ENCODE peak calls at places on chromosomes 7 and 10, in five cellular contexts. N is HCT116, C is endothelial cell of umbilical vein, F is esophagus squamous epithelium, W is adrenal gland. E is an unnamed sample.

GRCh38 chr10:60382946-60383681 is 6.6 kb downstream of the ANK3 start:
- DNase-seq in N (no peak), C (no peak), F (no peak), W (no peak), E (no peak)

GRCh38 chr7:139737221-139738100 is 40.3 kb downstream of the HIPK2 start:
- DNase-seq in N (no peak), C (peak), F (no peak), W (no peak), E (no peak)

GRCh38 chr7:100793806-100794660 is 33.3 kb downstream of the EPHB4 start:
- DNase-seq in N (no peak), C (peak), F (no peak), W (no peak), E (no peak)

GRCh38 chr7:128738570-128739047 is 550 bp upstream of the CALU start:
- DNase-seq in N (no peak), C (no peak), F (no peak), W (no peak), E (no peak)

GRCh38 chr10:110893559-110894179 is 21.9 kb downstream of the PDCD4 start:
- DNase-seq in N (peak), C (peak), F (no peak), W (no peak), E (no peak)

GRCh38 chr10:3043512-3044368 is 23.6 kb upstream of the PFKP start:
- DNase-seq in N (peak), C (peak), F (no peak), W (peak), E (no peak)

GRCh38 chr10:127012769-127013152 is 107.5 kb downstream of the DOCK1 start:
- DNase-seq in N (peak), C (peak), F (no peak), W (peak), E (no peak)

GRCh38 chr10:77983384-77984341 is 45.7 kb downstream of the POLR3A start:
- DNase-seq in N (no peak), C (peak), F (no peak), W (no peak), E (no peak)

GRCh38 chr10:102641398-102641797 is 2.9 kb upstream of the TRIM8 start:
- DNase-seq in N (no peak), C (no peak), F (no peak), W (no peak), E (no peak)

GRCh38 chr10:133405844-133406527 is 12.0 kb downstream of the MTG1 start:
- DNase-seq in N (no peak), C (no peak), F (no peak), W (no peak), E (no peak)

GRCh38 chr10:133415752-133416151 is 8.7 kb downstream of the SPRN start:
- DNase-seq in N (no peak), C (no peak), F (no peak), W (no peak), E (peak)

GRCh38 chr10:133412381-133412711 is 12.1 kb downstream of the SPRN start:
- DNase-seq in N (no peak), C (no peak), F (no peak), W (no peak), E (no peak)

DNA sequence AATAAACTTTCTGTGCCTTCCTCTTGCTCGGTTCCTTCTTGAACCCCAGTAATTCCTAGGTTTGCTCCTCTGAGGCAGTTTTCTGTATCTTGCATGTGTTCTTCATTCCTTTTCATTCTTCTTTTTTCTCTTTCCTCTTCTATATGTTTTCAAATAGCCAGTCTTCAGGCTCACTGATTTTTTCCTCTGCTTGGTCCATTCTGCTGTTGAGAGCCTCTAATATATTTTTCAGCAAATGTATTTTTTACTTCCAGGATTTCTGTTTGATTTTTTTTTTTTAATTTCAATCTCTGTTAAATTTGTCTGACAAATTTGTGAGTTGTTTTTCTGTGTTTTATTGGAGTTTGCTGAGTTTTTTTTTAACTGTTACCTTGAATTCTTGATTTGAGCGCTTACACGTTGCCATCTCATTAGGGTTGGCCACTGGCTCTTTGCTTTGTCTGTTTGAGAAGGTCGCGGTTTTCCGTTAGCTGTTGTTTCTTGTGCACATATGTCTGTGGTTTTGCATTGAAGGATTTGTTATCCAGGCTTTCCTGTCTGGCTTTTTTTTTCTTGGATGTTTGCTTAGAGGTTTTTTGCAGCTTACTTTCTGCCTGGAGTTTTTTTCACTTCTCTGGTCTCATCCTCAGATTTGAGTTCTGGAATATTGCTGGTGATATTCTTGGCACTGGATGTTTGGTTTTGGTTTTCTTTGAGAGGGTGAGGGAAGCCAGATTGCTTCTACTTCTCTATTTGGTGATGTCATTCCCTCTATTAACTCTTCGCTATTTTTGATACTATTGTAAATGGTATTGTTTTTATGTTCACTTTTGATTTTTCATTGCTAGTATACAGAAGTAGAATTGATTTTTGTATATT is 12.7 kb downstream of the SPRN start:
- DNase-seq in N (no peak), C (no peak), F (no peak), W (no peak), E (no peak)
- H3K4me3 ChIP-seq in N (no peak), C (no peak), F (no peak), W (no peak), E (no peak)

GRCh38 chr10:94000638-94001420 is 7.1 kb downstream of the PLCE1 start:
- DNase-seq in N (no peak), C (no peak), F (no peak), W (no peak), E (no peak)

GRCh38 chr10:94005050-94005449 is 11.3 kb downstream of the PLCE1 start:
- DNase-seq in N (no peak), C (no peak), F (no peak), W (no peak), E (no peak)

GRCh38 chr10:94003496-94003895 is 9.8 kb downstream of the PLCE1 start:
- DNase-seq in N (no peak), C (no peak), F (no peak), W (no peak), E (no peak)

GRCh38 chr10:93999401-93999851 is 5.7 kb downstream of the PLCE1 start:
- DNase-seq in N (no peak), C (no peak), F (no peak), W (peak), E (no peak)

DNA sequence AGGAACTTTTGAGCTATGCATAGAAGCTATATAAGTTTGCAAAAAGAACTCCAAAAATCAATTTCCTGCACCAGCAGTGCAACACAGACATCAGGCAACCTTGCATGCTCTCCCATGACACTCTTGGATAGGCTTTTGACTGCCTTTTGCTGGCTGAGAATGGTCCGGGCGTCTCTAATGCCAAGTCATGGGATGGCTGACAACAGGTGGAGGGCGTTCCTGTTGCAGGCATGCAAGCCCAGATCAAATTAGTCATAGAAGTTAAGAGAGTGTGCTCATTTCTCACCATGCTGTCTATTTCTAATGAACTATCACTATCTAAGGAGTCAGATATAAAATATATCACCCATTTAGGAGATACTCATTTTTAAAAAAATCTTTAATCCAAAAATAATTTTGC is 8.4 kb downstream of the PLCE1 start:
- DNase-seq in N (no peak), C (no peak), F (no peak), W (no peak), E (no peak)
- TF ChIP-seq POLR2A in N (no peak), C (no peak), F (no peak), W (no peak), E (no peak)

GRCh38 chr7:76505168-76506080 is 4.9 kb upstream of the UPK3B start:
- DNase-seq in N (no peak), C (no peak), F (no peak), W (no peak), E (peak)
- H3K4me3 ChIP-seq in N (no peak), C (no peak), F (no peak), W (no peak), E (no peak)

DNA sequence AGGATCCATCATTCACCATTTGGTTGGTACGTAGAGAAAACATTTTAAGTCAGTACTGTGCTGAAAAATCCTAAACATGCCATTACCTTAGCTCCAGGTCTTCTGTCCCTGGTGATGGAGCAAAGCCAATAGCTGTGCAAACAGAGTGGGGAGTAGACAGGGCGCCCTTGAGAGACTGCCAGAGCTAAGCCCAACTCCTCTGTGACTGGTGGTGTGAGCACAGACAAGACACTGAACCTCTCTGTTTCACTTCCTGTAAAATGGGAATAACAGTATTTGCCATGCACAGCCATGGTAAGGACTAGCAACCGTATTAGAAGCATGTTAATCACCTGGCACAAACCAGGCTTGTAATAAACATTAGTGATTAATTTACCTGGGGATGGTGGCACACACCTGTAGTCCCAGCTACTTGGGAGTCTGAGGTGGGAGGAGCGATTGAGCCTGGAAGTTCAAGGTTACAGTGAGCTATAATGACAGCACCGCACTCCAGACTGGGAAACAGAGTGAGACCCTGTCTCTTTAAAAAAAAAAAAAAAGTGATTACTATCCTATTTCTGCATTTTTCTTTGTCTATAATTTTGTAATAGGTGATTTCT is 28.7 kb downstream of the LYZL1 start:
- DNase-seq in N (no peak), C (no peak), F (no peak), W (no peak), E (no peak)
- TF ChIP-seq POLR2A in N (no peak), C (no peak), F (no peak), W (no peak), E (no peak)

GRCh38 chr7:38299275-38299931 is 26.0 kb upstream of the TARP start:
- DNase-seq in N (no peak), C (no peak), F (no peak), W (no peak), E (no peak)

GRCh38 chr7:38296059-38296857 is 22.8 kb upstream of the TARP start:
- DNase-seq in N (no peak), C (no peak), F (no peak), W (no peak), E (no peak)

GRCh38 chr7:38303866-38304265 is 30.4 kb upstream of the TARP start:
- DNase-seq in N (no peak), C (no peak), F (no peak), W (no peak), E (no peak)

GRCh38 chr7:38294926-38295325 is 21.5 kb upstream of the TARP start:
- DNase-seq in N (no peak), C (no peak), F (no peak), W (no peak), E (no peak)

GRCh38 chr7:38300175-38300574 is 26.7 kb upstream of the TARP start:
- DNase-seq in N (no peak), C (no peak), F (no peak), W (no peak), E (no peak)
- H3K4me3 ChIP-seq in N (no peak), C (no peak), F (no peak), W (no peak), E (no peak)